ENCODE peak calls at places on chromosomes 16 and 17, in six cellular contexts. G is IMR-90, J is H1, S is mesenchymal stem cell, T is mesendoderm, W is trophoblast cell. D is an unnamed sample.

GRCh38 chr16:68359398-68360191 is 48.8 kb downstream of the PRMT7 start:
- DNase-seq in G (no peak), S (no peak), J (no peak), W (no peak), T (no peak), D (no peak)

GRCh38 chr16:69315486-69316311 is 4.5 kb downstream of the VPS4A start:
- DNase-seq in S (no peak), W (no peak), T (no peak), J (no peak), G (no peak), D (no peak)

GRCh38 chr16:15041260-15042011 is 14.4 kb downstream of the NTAN1 start:
- DNase-seq in W (peak; percentile 53), J (no peak), G (peak; percentile 48), T (peak; percentile 26), S (no peak), D (no peak)

GRCh38 chr17:41784207-41784744 is 2.2 kb downstream of the JUP start:
- DNase-seq in S (peak; percentile 60), W (peak; percentile 38), G (peak; percentile 71), J (no peak), T (peak; percentile 82), D (no peak)

GRCh38 chr17:9162275-9162985 is 141.1 kb downstream of the NTN1 start:
- DNase-seq in G (no peak), W (peak; percentile 31), J (peak; percentile 84), S (no peak), T (peak; percentile 55), D (no peak)

GRCh38 chr16:70700101-70701020 is 14.5 kb upstream of the MTSS2 start:
- DNase-seq in J (no peak), G (no peak), T (no peak), S (peak; percentile 36), W (no peak), D (no peak)

GRCh38 chr17:77602883-77603640 is 355.4 kb upstream of the TNRC6C start:
- DNase-seq in W (no peak), S (no peak), J (peak; percentile 36), T (no peak), G (no peak), D (no peak)

GRCh38 chr17:79623786-79624657 is 13.2 kb upstream of the RBFOX3 start:
- DNase-seq in G (no peak), T (no peak), S (no peak), W (peak; percentile 62), J (peak; percentile 41), D (no peak)

GRCh38 chr17:82718986-82719685 is 2.6 kb downstream of the FN3KRP start:
- DNase-seq in S (no peak), J (no peak), W (peak; percentile 46), G (no peak), T (no peak), D (no peak)

GRCh38 chr17:17077861-17078732 is 35.8 kb downstream of the MPRIP start:
- DNase-seq in G (no peak), T (peak; percentile 30), W (peak; percentile 93), J (no peak), S (no peak), D (no peak)

GRCh38 chr17:76535788-76536510 is 1.6 kb downstream of the CYGB start:
- DNase-seq in T (no peak), G (no peak), W (no peak), J (peak; percentile 41), S (no peak), D (no peak)

GRCh38 chr17:31431795-31432658 is 40.6 kb downstream of the RAB11FIP4 start:
- DNase-seq in S (no peak), W (peak; percentile 12), G (no peak), J (no peak), T (peak; percentile 40), D (peak; percentile 73)

GRCh38 chr17:6592193-6592592 is 35.8 kb upstream of the PITPNM3 start:
- DNase-seq in W (peak; percentile 75), J (no peak), S (peak; percentile 11), G (peak; percentile 55), T (peak; percentile 60), D (no peak)

GRCh38 chr16:52540910-52541309 is 6.0 kb downstream of the TOX3 start:
- DNase-seq in S (no peak), J (no peak), T (no peak), W (no peak), G (no peak), D (no peak)

GRCh38 chr17:68784431-68784830 is 170.8 kb downstream of the ABCA8 start:
- DNase-seq in G (no peak), S (no peak), J (no peak), W (no peak), T (no peak), D (no peak)

GRCh38 chr17:64786337-64786736 is 124.2 kb upstream of the SMURF2 start:
- DNase-seq in G (no peak), T (no peak), J (no peak), W (peak; percentile 70), S (no peak), D (no peak)

GRCh38 chr16:83393196-83393981 is 414.4 kb upstream of the HSBP1 start:
- DNase-seq in J (no peak), S (peak; percentile 66), W (peak; percentile 1), T (peak; percentile 30), G (peak; percentile 33), D (no peak)

GRCh38 chr17:43994272-43995149 is 9.9 kb upstream of the NAGS start:
- DNase-seq in S (peak; percentile 66), J (peak; percentile 92), W (peak; percentile 78), G (peak; percentile 37), T (peak; percentile 62), D (no peak)

GRCh38 chr16:83793179-83793578 is 14.6 kb upstream of the HSBP1 start:
- DNase-seq in W (no peak), S (no peak), G (no peak), T (no peak), J (no peak), D (no peak)

DNA sequence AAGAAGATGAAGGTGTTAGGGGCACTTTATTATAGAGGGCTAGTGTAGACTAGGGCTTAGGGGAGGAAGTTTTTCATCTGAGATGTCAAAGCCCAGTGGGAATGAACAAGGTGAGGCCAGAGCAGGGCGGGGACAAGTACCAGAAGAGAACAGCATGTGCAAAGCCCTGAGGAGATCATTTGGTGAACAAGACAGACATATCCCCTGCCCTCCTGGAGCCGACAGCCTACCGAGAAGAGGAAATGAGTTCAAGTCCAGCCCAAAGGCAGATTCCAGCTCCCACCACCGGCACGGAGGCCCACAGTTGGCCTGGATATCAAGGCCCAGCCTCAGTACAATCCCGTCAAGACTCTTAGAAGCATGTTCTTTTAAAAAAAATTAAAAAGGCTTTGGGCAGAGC is 61.1 kb downstream of the C16orf78 start:
- DNase-seq in S (no peak), G (no peak), J (no peak), T (no peak), W (no peak), D (no peak)
- H3K23ac ChIP-seq in S (no peak overlapping the region), G (no peak overlapping the region), J (no peak overlapping the region), T (no peak overlapping the region), W (no peak overlapping the region), D (no peak overlapping the region)

GRCh38 chr17:36706437-36706731 is 105.0 kb downstream of the MRM1 start:
- DNase-seq in W (no peak), S (no peak), J (no peak), G (no peak), T (no peak), D (no peak)
- H3K36me3 ChIP-seq in W (no peaks in the 10 kb centered on the region), S (no peaks in the 10 kb centered on the region), J (no peaks in the 10 kb centered on the region), G (no peaks in the 10 kb centered on the region), T (no peaks in the 10 kb centered on the region), D (no peaks in the 10 kb centered on the region)

GRCh38 chr17:2796164-2797140 is at the start of gene RAP1GAP2:
- DNase-seq in W (peak; percentile 13), G (no peak), T (no peak), J (no peak), S (no peak), D (no peak)
- H3K23ac ChIP-seq in W (peak within 1 kb of the TSS; percentile 35), G (no peak within 1 kb of the TSS), T (no peak within 1 kb of the TSS), J (no peak within 1 kb of the TSS), S (no peak within 1 kb of the TSS), D (peak within 1 kb of the TSS; percentile 91)

DNA sequence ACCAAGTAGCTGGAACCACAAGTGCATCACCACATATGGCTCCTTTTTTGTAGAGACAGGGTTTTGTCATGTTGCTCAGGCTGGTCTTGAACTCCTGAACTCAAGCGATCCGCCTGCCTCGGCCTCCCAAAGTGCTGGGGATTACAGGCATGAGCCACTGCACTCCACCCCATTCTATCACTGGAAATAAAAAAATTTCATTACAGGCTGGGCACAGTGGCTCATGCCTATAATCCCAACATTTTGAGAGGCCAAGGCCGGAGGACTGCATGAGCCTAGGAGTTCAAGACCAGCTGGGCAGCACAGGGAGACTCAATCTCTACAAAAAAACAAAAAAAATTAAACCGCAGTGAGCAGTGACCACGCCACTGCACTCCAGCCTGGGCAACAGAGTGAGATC is 60.1 kb downstream of the BRIP1 start:
- DNase-seq in S (no peak), T (no peak), G (no peak), W (no peak), J (no peak), D (no peak)
- H3K36me3 ChIP-seq in S (no peaks in the 10 kb centered on the region), T (no peaks in the 10 kb centered on the region), G (peaks cover 1% of the 10 kb centered on the region), W (peaks cover 4% of the 10 kb centered on the region), J (no peaks in the 10 kb centered on the region), D (peaks cover 84% of the 10 kb centered on the region)

DNA sequence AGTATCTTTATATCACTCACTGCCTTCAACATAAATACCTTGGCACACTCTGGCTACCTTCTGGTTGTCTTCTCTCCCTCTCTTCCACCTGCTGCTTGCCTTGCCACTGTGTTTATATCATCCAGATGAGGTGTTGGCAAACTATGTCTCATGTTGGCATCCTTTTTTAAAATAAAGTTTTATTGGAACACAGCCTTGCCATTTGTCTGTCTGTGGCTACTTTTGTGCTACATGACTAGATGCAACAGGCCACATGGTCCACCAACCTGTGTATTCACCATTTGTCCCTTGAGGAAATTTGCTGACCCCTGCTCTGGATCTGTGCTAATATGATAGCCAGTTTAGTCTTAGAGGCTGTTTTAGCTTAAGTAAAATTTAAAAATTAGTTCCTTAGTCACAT is 36.8 kb downstream of the NSRP1 start:
- DNase-seq in J (no peak), W (no peak), T (no peak), S (no peak), G (no peak), D (no peak)
- H3K23ac ChIP-seq in J (no peak overlapping the region), W (no peak overlapping the region), T (no peak overlapping the region), S (no peak overlapping the region), G (no peak overlapping the region), D (no peak overlapping the region)

GRCh38 chr16:1401061-1401757 is 13.3 kb downstream of the UNKL start:
- DNase-seq in S (no peak), W (no peak), J (no peak), G (no peak), T (no peak), D (no peak)

GRCh38 chr16:1403036-1403435 is 11.5 kb downstream of the UNKL start:
- DNase-seq in T (no peak), S (no peak), W (no peak), G (no peak), J (no peak), D (no peak)

GRCh38 chr16:1401758-1402154 is 12.7 kb downstream of the UNKL start:
- DNase-seq in S (no peak), W (no peak), J (no peak), G (no peak), T (no peak), D (no peak)

GRCh38 chr16:1407749-1408148 is 6.8 kb downstream of the UNKL start:
- DNase-seq in G (peak; percentile 13), J (no peak), T (no peak), W (no peak), S (no peak), D (no peak)

GRCh38 chr16:1403733-1404132 is 10.8 kb downstream of the UNKL start:
- DNase-seq in W (no peak), T (no peak), G (no peak), S (no peak), J (no peak), D (no peak)
- H3K36me3 ChIP-seq in W (peaks cover 26% of the 10 kb centered on the region), T (no peaks in the 10 kb centered on the region), G (peaks cover 43% of the 10 kb centered on the region), S (peaks cover 42% of the 10 kb centered on the region), J (peaks cover 12% of the 10 kb centered on the region), D (peaks cover 28% of the 10 kb centered on the region)

D was measured in neuronal stem cell.